ENCODE peak calls at places on chromosomes 11 and 22, in eight cellular contexts. E is kidney glomerular epithelial cell, K is H9, Z is HTR-8/SVneo, V is cardiac septum, F is NCI-H2081, D is brain microvascular endothelial cell, O is neural crest cell. B is an unnamed sample.

GRCh38 chr11:777288-778255 is at the start of gene GATD1:
- DNase-seq in V (peak; percentile 97), F (peak; percentile 87), Z (peak; percentile 98), E (peak; percentile 81), O (peak; percentile 94), K (peak; percentile 91), D (peak; percentile 74), B (peak; percentile 78)

GRCh38 chr11:31045335-31045734 is 324.2 kb downstream of the DCDC1 start:
- DNase-seq in V (no peak), O (no peak), D (no peak), E (no peak), Z (no peak), K (no peak), F (peak; percentile 47), B (peak; percentile 27)

GRCh38 chr11:69442807-69443137 is 38.7 kb upstream of the LINC01488 start:
- DNase-seq in Z (peak; percentile 49), D (no peak), K (peak; percentile 66), F (no peak), V (no peak), O (no peak), E (no peak), B (peak; percentile 15)

GRCh38 chr11:5486421-5486820 is 2.1 kb upstream of the OR52D1 start:
- DNase-seq in O (no peak), F (no peak), Z (no peak), D (no peak), E (no peak), K (no peak), V (no peak), B (no peak)

GRCh38 chr11:44693654-44694119 is 33.1 kb upstream of the TSPAN18 start:
- DNase-seq in V (no peak), O (no peak), E (no peak), K (no peak), Z (no peak), F (no peak), D (no peak), B (no peak)

GRCh38 chr22:49480896-49481650 is 346.6 kb downstream of the BRD1 start:
- DNase-seq in E (no peak), V (peak; percentile 60), K (no peak), F (no peak), O (no peak), D (no peak), Z (no peak), B (no peak)

GRCh38 chr11:84780689-84781293 is 846.4 kb downstream of the DLG2 start:
- DNase-seq in K (no peak), F (peak; percentile 44), D (peak; percentile 2), E (peak; percentile 20), V (no peak), O (no peak), Z (no peak), B (peak; percentile 38)

GRCh38 chr11:69674267-69674885 is 777 bp downstream of the LTO1 start:
- DNase-seq in E (peak; percentile 7), K (no peak), D (peak; percentile 90), V (no peak), O (no peak), F (peak; percentile 19), Z (peak; percentile 25), B (peak; percentile 87)

GRCh38 chr22:33302049-33302545 is 243.9 kb upstream of the SYN3 start:
- DNase-seq in O (peak; percentile 89), Z (peak; percentile 3), K (peak; percentile 87), F (no peak), V (peak; percentile 88), D (peak; percentile 74), E (peak; percentile 58), B (peak; percentile 68)

GRCh38 chr22:16915711-16916110 is 90.5 kb upstream of the XKR3 start:
- DNase-seq in Z (no peak), O (no peak), K (no peak), D (no peak), V (no peak), E (no peak), F (no peak), B (no peak)

GRCh38 chr11:35274909-35275807 is 136.2 kb downstream of the CD44 start:
- DNase-seq in V (no peak), D (no peak), K (no peak), O (no peak), Z (no peak), E (no peak), F (peak; percentile 90), B (peak; percentile 45)

GRCh38 chr22:30541979-30542810 is 4.3 kb downstream of the SEC14L6 start:
- DNase-seq in F (no peak), O (peak; percentile 50), Z (no peak), V (no peak), D (no peak), E (peak; percentile 21), K (peak; percentile 62), B (no peak)

GRCh38 chr22:37842015-37842793 is 1.9 kb downstream of the ANKRD54 start:
- DNase-seq in V (no peak), D (no peak), K (no peak), O (no peak), Z (no peak), E (no peak), F (no peak), B (no peak)

GRCh38 chr11:108007819-108008218 is 879 bp upstream of the CUL5 start:
- DNase-seq in E (no peak), O (no peak), K (no peak), F (no peak), V (no peak), Z (no peak), D (no peak), B (no peak)

GRCh38 chr11:13668957-13669521 is 571 bp downstream of the FAR1 start:
- DNase-seq in K (no peak), O (peak; percentile 19), Z (no peak), V (no peak), F (peak; percentile 48), D (no peak), E (no peak), B (peak; percentile 15)

GRCh38 chr22:37804886-37805857 is 2.6 kb upstream of the GCAT start:
- DNase-seq in K (peak; percentile 91), Z (peak; percentile 62), F (peak; percentile 79), E (peak; percentile 62), O (peak; percentile 82), D (peak; percentile 73), V (peak; percentile 95), B (peak; percentile 75)

GRCh38 chr11:127844843-127845242 is 742.5 kb downstream of the ETS1 start:
- DNase-seq in V (no peak), F (no peak), O (no peak), E (no peak), K (no peak), D (no peak), Z (no peak), B (no peak)

B was measured in fibroblast of the aortic adventitia.